ENCODE peak calls at places on chromosomes 2 and 18, in five cellular contexts. J, U, X, E and W are unnamed samples.

GRCh38 chr2:121288454-121289231 is 3.6 kb upstream of the TFCP2L1 start:
- DNase-seq in U (no peak), J (no peak), X (no peak), E (peak; percentile 18), W (no peak)

GRCh38 chr2:40786636-40787035 is 334.7 kb upstream of the SLC8A1 start:
- DNase-seq in J (no peak), X (no peak), E (no peak), U (no peak), W (no peak)

GRCh38 chr18:10027031-10027430 is 113.2 kb downstream of the VAPA start:
- DNase-seq in X (no peak), E (no peak), J (no peak), U (no peak), W (no peak)

GRCh38 chr18:967037-967576 is 62.4 kb downstream of the ADCYAP1 start:
- DNase-seq in U (no peak), J (no peak), E (no peak), X (no peak), W (no peak)

GRCh38 chr18:77108001-77108692 is 24.4 kb downstream of the MBP start:
- DNase-seq in E (no peak), U (no peak), X (no peak), J (peak; percentile 33), W (peak; percentile 32)

GRCh38 chr18:32328974-32329373 is 139.1 kb downstream of the MEP1B start:
- DNase-seq in E (no peak), U (no peak), X (no peak), J (no peak), W (no peak)

GRCh38 chr18:2846638-2847340 is at the start of gene EMILIN2:
- DNase-seq in E (peak; percentile 26), U (no peak), X (peak; percentile 90), J (peak; percentile 83), W (peak; percentile 87)

GRCh38 chr2:62197609-62198236 is 1.8 kb downstream of the B3GNT2 start:
- DNase-seq in U (no peak), J (peak; percentile 52), X (no peak), E (peak; percentile 26), W (no peak)

GRCh38 chr18:10838594-10838993 is 310.8 kb downstream of the PIEZO2 start:
- DNase-seq in E (no peak), J (no peak), U (no peak), X (no peak), W (no peak)

GRCh38 chr2:217185265-217185995 is 325.6 kb upstream of the TNP1 start:
- DNase-seq in U (no peak), E (no peak), J (no peak), X (no peak), W (no peak)

GRCh38 chr2:1162768-1163584 is 212.3 kb downstream of the SNTG2 start:
- DNase-seq in U (no peak), E (no peak), X (no peak), J (no peak), W (peak; percentile 23)

GRCh38 chr2:36770542-36771287 is 74.2 kb downstream of the VIT start:
- DNase-seq in U (no peak), X (peak; percentile 7), J (peak; percentile 74), E (peak; percentile 67), W (no peak)

GRCh38 chr2:74497777-74498499 is 1.5 kb downstream of the LBX2 start:
- DNase-seq in E (no peak), J (no peak), X (no peak), U (no peak), W (no peak)

GRCh38 chr2:99926986-99927385 is 215.4 kb downstream of the AFF3 start:
- DNase-seq in J (no peak), X (no peak), U (no peak), E (peak; percentile 60), W (no peak)

GRCh38 chr2:14126846-14127245 is 505.7 kb upstream of the LRATD1 start:
- DNase-seq in E (no peak), U (no peak), J (no peak), X (no peak), W (no peak)

GRCh38 chr2:18516112-18516511 is 44.3 kb downstream of the RDH14 start:
- DNase-seq in J (no peak), U (no peak), X (no peak), E (no peak), W (no peak)

GRCh38 chr2:156883828-156884615 is 373.5 kb upstream of the GALNT5 start:
- DNase-seq in E (peak; percentile 87), X (no peak), U (no peak), J (no peak), W (no peak)

GRCh38 chr2:197889041-197889440 is 84.6 kb downstream of the PLCL1 start:
- DNase-seq in U (peak; percentile 12), E (peak; percentile 84), J (no peak), X (peak; percentile 4), W (peak; percentile 31)

GRCh38 chr2:238956676-238957075 is 108.8 kb downstream of the TWIST2 start:
- DNase-seq in U (no peak), J (no peak), E (no peak), X (no peak), W (no peak)

GRCh38 chr18:57077786-57078552 is 68.9 kb upstream of the BOD1L2 start:
- DNase-seq in U (no peak), X (peak; percentile 42), J (no peak), E (no peak), W (peak; percentile 89)